ENCODE peak calls at places on chromosomes 16 and 17, in seven cellular contexts. One of them, this sample, is unnamed. For H3K9me3 and H3K4me1, the result is how much of the 10 kb centered on the place peaks cover.

GRCh38 chr17:9217151-9218067 is 196.1 kb downstream of the NTN1 start:
- DNase-seq in transverse colon: no peak
- DNase-seq in SK-N-SH: peak
- DNase-seq in H1: no peak
- DNase-seq in sigmoid colon: peak
- DNase-seq in prostate gland: peak
- DNase-seq in endothelial cell of umbilical vein: no peak
- DNase-seq in this sample: no peak

GRCh38 chr16:16857012-16857411 is 478.1 kb downstream of the NPIPA7 start:
- DNase-seq in transverse colon: no peak
- DNase-seq in SK-N-SH: no peak
- DNase-seq in H1: no peak
- DNase-seq in sigmoid colon: no peak
- DNase-seq in prostate gland: no peak
- DNase-seq in endothelial cell of umbilical vein: no peak
- DNase-seq in this sample: no peak

GRCh38 chr17:47829870-47830269 is 1.5 kb downstream of the MRPL10 start:
- DNase-seq in transverse colon: no peak
- DNase-seq in SK-N-SH: no peak
- DNase-seq in H1: no peak
- DNase-seq in sigmoid colon: no peak
- DNase-seq in prostate gland: no peak
- DNase-seq in endothelial cell of umbilical vein: no peak
- DNase-seq in this sample: no peak

GRCh38 chr17:76540381-76541300 is 797 bp downstream of the PRCD start:
- DNase-seq in transverse colon: peak
- DNase-seq in SK-N-SH: peak
- DNase-seq in H1: peak
- DNase-seq in sigmoid colon: peak
- DNase-seq in prostate gland: peak
- DNase-seq in endothelial cell of umbilical vein: peak
- DNase-seq in this sample: peak

GRCh38 chr17:57337390-57337789 is 81.1 kb downstream of the MSI2 start:
- DNase-seq in transverse colon: no peak
- DNase-seq in SK-N-SH: no peak
- DNase-seq in H1: no peak
- DNase-seq in sigmoid colon: no peak
- DNase-seq in prostate gland: no peak
- DNase-seq in endothelial cell of umbilical vein: no peak
- DNase-seq in this sample: no peak

GRCh38 chr17:76707985-76708807 is 2.6 kb downstream of the MXRA7 start:
- DNase-seq in transverse colon: no peak
- DNase-seq in SK-N-SH: peak
- DNase-seq in H1: peak
- DNase-seq in sigmoid colon: peak
- DNase-seq in prostate gland: no peak
- DNase-seq in endothelial cell of umbilical vein: no peak
- DNase-seq in this sample: no peak

GRCh38 chr17:71883845-71884244 is 237.0 kb upstream of the SOX9 start:
- DNase-seq in transverse colon: no peak
- DNase-seq in SK-N-SH: no peak
- DNase-seq in H1: no peak
- DNase-seq in sigmoid colon: no peak
- DNase-seq in prostate gland: no peak
- DNase-seq in endothelial cell of umbilical vein: no peak
- DNase-seq in this sample: no peak

GRCh38 chr16:88785106-88785924 is at the start of gene PIEZO1:
- DNase-seq in transverse colon: peak
- DNase-seq in SK-N-SH: peak
- DNase-seq in H1: no peak
- DNase-seq in sigmoid colon: peak
- DNase-seq in prostate gland: peak
- DNase-seq in endothelial cell of umbilical vein: peak
- DNase-seq in this sample: no peak

GRCh38 chr17:48262982-48263586 is 155.5 kb downstream of the SNX11 start:
- DNase-seq in transverse colon: no peak
- DNase-seq in SK-N-SH: no peak
- DNase-seq in H1: no peak
- DNase-seq in sigmoid colon: no peak
- DNase-seq in prostate gland: no peak
- DNase-seq in endothelial cell of umbilical vein: peak
- DNase-seq in this sample: no peak

GRCh38 chr17:78645421-78646295 is 68.5 kb upstream of the DNAH17 start:
- DNase-seq in transverse colon: peak
- DNase-seq in SK-N-SH: peak
- DNase-seq in H1: no peak
- DNase-seq in sigmoid colon: peak
- DNase-seq in prostate gland: no peak
- DNase-seq in endothelial cell of umbilical vein: peak
- DNase-seq in this sample: no peak

GRCh38 chr17:65177901-65178300 is 40.7 kb downstream of the RGS9 start:
- DNase-seq in transverse colon: no peak
- DNase-seq in SK-N-SH: no peak
- DNase-seq in H1: no peak
- DNase-seq in sigmoid colon: no peak
- DNase-seq in prostate gland: no peak
- DNase-seq in endothelial cell of umbilical vein: peak
- DNase-seq in this sample: no peak

GRCh38 chr16:76038097-76038496 is 239.1 kb upstream of the CNTNAP4 start:
- DNase-seq in transverse colon: no peak
- DNase-seq in SK-N-SH: no peak
- DNase-seq in H1: no peak
- DNase-seq in sigmoid colon: no peak
- DNase-seq in prostate gland: no peak
- DNase-seq in endothelial cell of umbilical vein: no peak
- DNase-seq in this sample: no peak

GRCh38 chr17:34254146-34254545 is 939 bp upstream of the CCL2 start:
- DNase-seq in transverse colon: no peak
- DNase-seq in SK-N-SH: no peak
- DNase-seq in H1: no peak
- DNase-seq in sigmoid colon: no peak
- DNase-seq in prostate gland: no peak
- DNase-seq in endothelial cell of umbilical vein: peak
- DNase-seq in this sample: no peak

GRCh38 chr17:20995873-20996723 is 46.7 kb downstream of the USP22 start:
- DNase-seq in transverse colon: peak
- DNase-seq in SK-N-SH: peak
- DNase-seq in H1: no peak
- DNase-seq in sigmoid colon: no peak
- DNase-seq in prostate gland: no peak
- DNase-seq in endothelial cell of umbilical vein: no peak
- DNase-seq in this sample: no peak

GRCh38 chr17:40341808-40342574 is 22.5 kb downstream of the GJD3 start:
- DNase-seq in transverse colon: peak
- DNase-seq in SK-N-SH: peak
- DNase-seq in H1: peak
- DNase-seq in sigmoid colon: peak
- DNase-seq in prostate gland: peak
- DNase-seq in endothelial cell of umbilical vein: peak
- DNase-seq in this sample: no peak

GRCh38 chr17:17061516-17061915 is 19.3 kb downstream of the MPRIP start:
- DNase-seq in transverse colon: no peak
- DNase-seq in SK-N-SH: no peak
- DNase-seq in H1: no peak
- DNase-seq in sigmoid colon: peak
- DNase-seq in prostate gland: no peak
- DNase-seq in endothelial cell of umbilical vein: no peak
- DNase-seq in this sample: no peak

GRCh38 chr16:50667497-50668367 is 13.4 kb downstream of the SNX20 start:
- DNase-seq in transverse colon: no peak
- DNase-seq in SK-N-SH: no peak
- DNase-seq in H1: no peak
- DNase-seq in sigmoid colon: no peak
- DNase-seq in prostate gland: no peak
- DNase-seq in endothelial cell of umbilical vein: no peak
- DNase-seq in this sample: no peak

GRCh38 chr17:35104844-35105450 is 14.7 kb downstream of the RAD51D start:
- DNase-seq in transverse colon: no peak
- DNase-seq in SK-N-SH: no peak
- DNase-seq in H1: no peak
- DNase-seq in sigmoid colon: no peak
- DNase-seq in prostate gland: no peak
- DNase-seq in endothelial cell of umbilical vein: no peak
- DNase-seq in this sample: peak

GRCh38 chr16:68289621-68290329 is 21.0 kb downstream of the SLC7A6OS start:
- DNase-seq in transverse colon: no peak
- DNase-seq in SK-N-SH: no peak
- DNase-seq in H1: no peak
- DNase-seq in sigmoid colon: no peak
- DNase-seq in prostate gland: no peak
- DNase-seq in endothelial cell of umbilical vein: peak
- DNase-seq in this sample: no peak

GRCh38 chr17:48663134-48663924 is 37.2 kb upstream of the HOXB9 start:
- DNase-seq in transverse colon: no peak
- DNase-seq in SK-N-SH: no peak
- DNase-seq in H1: no peak
- DNase-seq in sigmoid colon: no peak
- DNase-seq in prostate gland: no peak
- DNase-seq in endothelial cell of umbilical vein: no peak
- DNase-seq in this sample: no peak

GRCh38 chr17:52148288-52148968 is 10.1 kb downstream of the CA10 start:
- DNase-seq in transverse colon: no peak
- DNase-seq in SK-N-SH: no peak
- DNase-seq in H1: no peak
- DNase-seq in sigmoid colon: no peak
- DNase-seq in prostate gland: no peak
- DNase-seq in endothelial cell of umbilical vein: no peak
- DNase-seq in this sample: no peak

GRCh38 chr17:76238847-76239537 is 1.3 kb downstream of the RNF157 start:
- DNase-seq in transverse colon: no peak
- DNase-seq in SK-N-SH: no peak
- DNase-seq in H1: no peak
- DNase-seq in sigmoid colon: no peak
- DNase-seq in prostate gland: no peak
- DNase-seq in endothelial cell of umbilical vein: no peak
- DNase-seq in this sample: no peak

GRCh38 chr16:67105251-67105650 is 4.5 kb upstream of the PHAF1 start:
- DNase-seq in transverse colon: no peak
- DNase-seq in SK-N-SH: no peak
- DNase-seq in H1: no peak
- DNase-seq in sigmoid colon: no peak
- DNase-seq in prostate gland: no peak
- DNase-seq in endothelial cell of umbilical vein: no peak
- DNase-seq in this sample: no peak

GRCh38 chr17:43723697-43724359 is 34.8 kb downstream of the SOST start:
- DNase-seq in transverse colon: no peak
- DNase-seq in SK-N-SH: no peak
- DNase-seq in H1: no peak
- DNase-seq in sigmoid colon: no peak
- DNase-seq in prostate gland: no peak
- DNase-seq in endothelial cell of umbilical vein: no peak
- DNase-seq in this sample: no peak

GRCh38 chr17:76547183-76547641 is 7.4 kb downstream of the PRCD start:
- DNase-seq in transverse colon: peak
- DNase-seq in SK-N-SH: peak
- DNase-seq in H1: no peak
- DNase-seq in sigmoid colon: no peak
- DNase-seq in prostate gland: peak
- DNase-seq in endothelial cell of umbilical vein: peak
- DNase-seq in this sample: peak

GRCh38 chr17:3762922-3763776 is 37.8 kb downstream of the ITGAE start:
- DNase-seq in transverse colon: no peak
- DNase-seq in SK-N-SH: no peak
- DNase-seq in H1: no peak
- DNase-seq in sigmoid colon: no peak
- DNase-seq in prostate gland: no peak
- DNase-seq in endothelial cell of umbilical vein: no peak
- DNase-seq in this sample: no peak

GRCh38 chr16:69195371-69196029 is 8.5 kb downstream of the SNTB2 start:
- DNase-seq in transverse colon: no peak
- DNase-seq in SK-N-SH: no peak
- DNase-seq in H1: no peak
- DNase-seq in sigmoid colon: no peak
- DNase-seq in prostate gland: no peak
- DNase-seq in endothelial cell of umbilical vein: no peak
- DNase-seq in this sample: peak

DNA sequence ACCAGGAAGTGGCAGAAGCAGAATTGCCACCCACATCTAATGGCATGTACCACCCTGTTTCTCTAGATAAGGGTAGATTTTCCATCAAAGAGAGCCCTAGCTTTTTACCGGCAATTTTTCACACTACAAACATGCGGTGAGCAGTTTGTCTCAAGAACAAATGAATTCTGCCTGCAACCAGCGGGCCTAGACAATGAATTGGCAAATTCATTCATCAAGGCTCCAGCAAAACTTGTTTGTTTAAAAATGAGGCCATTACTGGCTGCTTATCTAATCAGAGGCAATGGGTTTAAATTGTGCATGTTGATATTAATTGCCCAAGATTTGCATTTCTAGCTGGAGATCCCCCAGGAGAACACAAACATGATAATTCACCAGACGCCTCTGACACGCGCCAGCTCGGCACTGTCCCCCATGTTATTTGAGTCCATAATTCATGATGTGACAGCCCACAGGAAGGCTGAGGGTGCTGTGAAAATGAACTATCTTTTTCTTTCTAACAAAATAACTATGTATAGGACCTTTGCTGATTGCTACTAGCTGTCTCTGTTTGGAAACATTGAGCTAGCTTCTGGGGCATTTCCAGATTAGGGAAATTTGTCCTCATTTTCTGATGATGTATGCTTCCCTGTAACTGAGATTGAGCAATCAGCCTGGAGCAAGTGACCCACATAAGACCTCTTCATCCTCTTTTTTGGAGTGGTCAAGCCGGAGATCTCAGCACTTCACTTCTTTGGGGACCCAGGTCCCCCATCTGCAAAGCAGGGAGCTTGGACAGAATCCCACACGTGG is 80.8 kb downstream of the CNGB1 start:
- DNase-seq in transverse colon: no peak
- DNase-seq in SK-N-SH: no peak
- DNase-seq in H1: no peak
- DNase-seq in sigmoid colon: no peak
- DNase-seq in prostate gland: no peak
- DNase-seq in endothelial cell of umbilical vein: no peak
- DNase-seq in this sample: no peak
- TF ChIP-seq POLR2AphosphoS5 in transverse colon: no peak
- TF ChIP-seq POLR2AphosphoS5 in SK-N-SH: no peak
- TF ChIP-seq POLR2AphosphoS5 in H1: no peak
- TF ChIP-seq POLR2AphosphoS5 in sigmoid colon: no peak
- TF ChIP-seq POLR2AphosphoS5 in prostate gland: no peak
- TF ChIP-seq POLR2AphosphoS5 in endothelial cell of umbilical vein: no peak
- TF ChIP-seq POLR2AphosphoS5 in this sample: no peak

GRCh38 chr16:4639899-4640509 is 15.4 kb downstream of the MGRN1 start:
- DNase-seq in transverse colon: no peak
- DNase-seq in SK-N-SH: no peak
- DNase-seq in H1: no peak
- DNase-seq in sigmoid colon: no peak
- DNase-seq in prostate gland: no peak
- DNase-seq in endothelial cell of umbilical vein: no peak
- DNase-seq in this sample: no peak
- H3K9me3 ChIP-seq in transverse colon: under half
- H3K9me3 ChIP-seq in SK-N-SH: under half
- H3K9me3 ChIP-seq in H1: under half
- H3K9me3 ChIP-seq in sigmoid colon: under half
- H3K9me3 ChIP-seq in prostate gland: under half
- H3K9me3 ChIP-seq in endothelial cell of umbilical vein: under half
- H3K9me3 ChIP-seq in this sample: under half

GRCh38 chr16:25012525-25012991 is 2.6 kb downstream of the ARHGAP17 start:
- DNase-seq in transverse colon: peak
- DNase-seq in SK-N-SH: no peak
- DNase-seq in H1: no peak
- DNase-seq in sigmoid colon: no peak
- DNase-seq in prostate gland: no peak
- DNase-seq in endothelial cell of umbilical vein: peak
- DNase-seq in this sample: no peak
- H3K4me1 ChIP-seq in transverse colon: half or more
- H3K4me1 ChIP-seq in SK-N-SH: under half
- H3K4me1 ChIP-seq in H1: under half
- H3K4me1 ChIP-seq in sigmoid colon: under half
- H3K4me1 ChIP-seq in prostate gland: under half
- H3K4me1 ChIP-seq in endothelial cell of umbilical vein: under half
- H3K4me1 ChIP-seq in this sample: half or more

GRCh38 chr17:63474174-63474913 is 2.5 kb upstream of the ACE start:
- DNase-seq in transverse colon: peak
- DNase-seq in SK-N-SH: no peak
- DNase-seq in H1: no peak
- DNase-seq in sigmoid colon: no peak
- DNase-seq in prostate gland: peak
- DNase-seq in endothelial cell of umbilical vein: peak
- DNase-seq in this sample: no peak
- TF ChIP-seq POLR2AphosphoS5 in transverse colon: no peak
- TF ChIP-seq POLR2AphosphoS5 in SK-N-SH: no peak
- TF ChIP-seq POLR2AphosphoS5 in H1: no peak
- TF ChIP-seq POLR2AphosphoS5 in sigmoid colon: no peak
- TF ChIP-seq POLR2AphosphoS5 in prostate gland: peak
- TF ChIP-seq POLR2AphosphoS5 in endothelial cell of umbilical vein: no peak
- TF ChIP-seq POLR2AphosphoS5 in this sample: no peak